ENCODE peak calls at places on chromosomes 2 and 18, in ten cellular contexts. Y is NCI-H1092; V is globus pallidus; O is iPS-NIHi11; B is non-pigmented ciliary epithelial cell; M is activated CD8-positive, alpha-beta memory T cell treated with anti-CD3 and anti-CD28 coated beads for 48 hours; W is activated CD8-positive, alpha-beta T cell treated with anti-CD3 and anti-CD28 coated beads, Interleukin-2, amount 10 ng/mL, durations not matched to agents 7 days and 5 days; L is memory B cell; Q is HTR-8/SVneo; U is T-helper 2 cell. Z is an unnamed sample.

GRCh38 chr2:183937220-183937619 is 661.1 kb upstream of the ZNF804A start:
- DNase-seq in Y (no peak), V (no peak), O (no peak), B (no peak), M (no peak), W (no peak), L (no peak), Q (no peak), U (no peak), Z (no peak)

GRCh38 chr2:238691596-238692491 is 156.0 kb upstream of the TWIST2 start:
- DNase-seq in Y (no peak), V (no peak), O (no peak), B (no peak), M (no peak), W (no peak), L (no peak), Q (no peak), U (no peak), Z (no peak)

GRCh38 chr2:133516405-133517028 is 51.7 kb downstream of the NCKAP5 start:
- DNase-seq in Y (no peak), V (no peak), O (no peak), B (no peak), M (no peak), W (no peak), L (no peak), Q (no peak), U (no peak), Z (no peak)

GRCh38 chr18:24268784-24269550 is 128.7 kb downstream of the OSBPL1A start:
- DNase-seq in Y (no peak), V (no peak), O (no peak), B (no peak), M (no peak), W (no peak), L (no peak), Q (no peak), U (no peak), Z (no peak)

GRCh38 chr18:57737661-57738060 is 65.5 kb downstream of the ATP8B1 start:
- DNase-seq in Y (no peak), V (peak; percentile 4), O (no peak), B (peak; percentile 96), M (no peak), W (no peak), L (no peak), Q (peak; percentile 13), U (no peak), Z (peak; percentile 55)

GRCh38 chr18:48992791-48993555 is 42.2 kb upstream of the SMAD7 start:
- DNase-seq in Y (no peak), V (no peak), O (no peak), B (no peak), M (no peak), W (no peak), L (peak; percentile 64), Q (no peak), U (no peak), Z (no peak)

GRCh38 chr2:218434456-218434855 is 15.5 kb downstream of the VIL1 start:
- DNase-seq in Y (no peak), V (no peak), O (no peak), B (no peak), M (no peak), W (no peak), L (no peak), Q (no peak), U (no peak), Z (no peak)

GRCh38 chr2:234679151-234679765 is 182.4 kb upstream of the ARL4C start:
- DNase-seq in Y (no peak), V (no peak), O (no peak), B (no peak), M (no peak), W (no peak), L (no peak), Q (no peak), U (no peak), Z (no peak)

GRCh38 chr2:191642541-191642940 is 35.4 kb upstream of the NABP1 start:
- DNase-seq in Y (no peak), V (no peak), O (no peak), B (no peak), M (no peak), W (no peak), L (no peak), Q (no peak), U (no peak), Z (no peak)

GRCh38 chr18:43161528-43161927 is 46.0 kb upstream of the RIT2 start:
- DNase-seq in Y (no peak), V (no peak), O (no peak), B (peak; percentile 50), M (no peak), W (no peak), L (no peak), Q (no peak), U (no peak), Z (peak; percentile 15)

GRCh38 chr18:44895176-44895798 is 214.6 kb downstream of the SETBP1 start:
- DNase-seq in Y (no peak), V (peak; percentile 28), O (no peak), B (peak; percentile 10), M (no peak), W (peak; percentile 43), L (no peak), Q (no peak), U (peak; percentile 3), Z (peak; percentile 28)

GRCh38 chr2:100761365-100761764 is 58.6 kb upstream of the NPAS2 start:
- DNase-seq in Y (no peak), V (no peak), O (no peak), B (no peak), M (no peak), W (no peak), L (no peak), Q (no peak), U (no peak), Z (no peak)

GRCh38 chr2:98601532-98602132 is 6.7 kb downstream of the COA5 start:
- DNase-seq in Y (no peak), V (no peak), O (peak; percentile 69), B (no peak), M (no peak), W (peak; percentile 47), L (no peak), Q (peak; percentile 51), U (no peak), Z (no peak)

GRCh38 chr2:192123847-192124246 is 70.9 kb downstream of the TMEFF2 start:
- DNase-seq in Y (no peak), V (peak; percentile 58), O (no peak), B (no peak), M (no peak), W (no peak), L (no peak), Q (no peak), U (no peak), Z (no peak)

GRCh38 chr18:49628993-49629795 is 67.3 kb downstream of the LIPG start:
- DNase-seq in Y (no peak), V (peak; percentile 62), O (no peak), B (no peak), M (no peak), W (no peak), L (no peak), Q (no peak), U (no peak), Z (no peak)

GRCh38 chr2:39265315-39265714 is 21.5 kb upstream of the CDKL4 start:
- DNase-seq in Y (no peak), V (no peak), O (no peak), B (no peak), M (no peak), W (no peak), L (no peak), Q (no peak), U (no peak), Z (no peak)

GRCh38 chr2:151771599-151772358 is 37.5 kb upstream of the NEB start:
- DNase-seq in Y (no peak), V (peak; percentile 24), O (no peak), B (no peak), M (no peak), W (no peak), L (peak; percentile 84), Q (no peak), U (no peak), Z (no peak)

Z was measured in HS-5.